ENCODE peak calls at places on chromosomes 16 and 17, in eight cellular contexts. F, H, I, O, U, T, A and V are unnamed samples.

GRCh38 chr17:67931227-67931626 is 65.0 kb downstream of the C17orf58 start:
- DNase-seq in O (no peak), H (no peak), U (no peak), T (no peak), A (no peak), I (no peak), F (no peak), V (no peak)

GRCh38 chr16:19446886-19447285 is 29.2 kb downstream of the TMC5 start:
- DNase-seq in T (no peak), F (no peak), I (no peak), O (no peak), H (no peak), A (no peak), U (no peak), V (no peak)

GRCh38 chr16:17377360-17378324 is 93.1 kb downstream of the XYLT1 start:
- DNase-seq in O (no peak), A (peak), H (peak), I (no peak), T (no peak), U (no peak), F (peak), V (no peak)

GRCh38 chr17:66764559-66764958 is 70.4 kb upstream of the CACNG5 start:
- DNase-seq in I (no peak), H (no peak), T (no peak), U (no peak), O (no peak), A (no peak), F (no peak), V (peak)

GRCh38 chr17:34420254-34420766 is 57.3 kb upstream of the CCL1 start:
- DNase-seq in T (peak), A (peak), U (peak), O (peak), H (peak), I (peak), F (no peak), V (peak)

GRCh38 chr17:40284085-40284713 is 3.5 kb upstream of the CDC6 start:
- DNase-seq in O (no peak), I (no peak), F (no peak), U (no peak), A (no peak), H (no peak), T (peak), V (no peak)

GRCh38 chr17:79624658-79625478 is 14.0 kb upstream of the RBFOX3 start:
- DNase-seq in U (no peak), H (no peak), F (peak), I (no peak), O (no peak), A (no peak), T (no peak), V (peak)

GRCh38 chr17:63848834-63849689 is 6.6 kb upstream of the SMARCD2 start:
- DNase-seq in T (peak), I (peak), A (peak), O (peak), U (peak), F (peak), H (peak), V (peak)

GRCh38 chr16:56999409-57000270 is 10.3 kb downstream of the NLRC5 start:
- DNase-seq in U (no peak), H (no peak), I (no peak), F (peak), T (no peak), O (peak), A (no peak), V (no peak)

GRCh38 chr16:2420035-2420434 is 9.2 kb upstream of the CCNF start:
- DNase-seq in T (no peak), O (no peak), H (no peak), I (no peak), U (no peak), F (no peak), A (no peak), V (no peak)

GRCh38 chr16:70437582-70438324 is 1.1 kb downstream of the ST3GAL2 start:
- DNase-seq in H (peak), O (no peak), I (no peak), U (no peak), T (peak), F (no peak), A (no peak), V (peak)

GRCh38 chr17:8696456-8696855 is 48.2 kb downstream of the CCDC42 start:
- DNase-seq in H (no peak), O (no peak), A (no peak), U (no peak), F (no peak), I (no peak), T (no peak), V (no peak)

GRCh38 chr17:15262291-15263205 is 2.6 kb downstream of the PMP22 start:
- DNase-seq in F (peak), T (no peak), A (peak), O (no peak), U (peak), I (no peak), H (peak), V (peak)

GRCh38 chr17:13002761-13003453 is 14.9 kb downstream of the ELAC2 start:
- DNase-seq in U (peak), I (no peak), O (peak), H (peak), T (peak), A (peak), F (peak), V (peak)

GRCh38 chr16:81175325-81175891 is 63.1 kb upstream of the BCO1 start:
- DNase-seq in O (no peak), H (no peak), T (no peak), A (no peak), F (no peak), U (no peak), I (no peak), V (no peak)

GRCh38 chr17:50890675-50891516 is 24.7 kb upstream of the TOB1 start:
- DNase-seq in A (no peak), O (no peak), I (no peak), T (no peak), F (no peak), U (no peak), H (no peak), V (no peak)

GRCh38 chr17:73211745-73212144 is 18.9 kb downstream of the COG1 start:
- DNase-seq in T (no peak), O (peak), A (no peak), I (no peak), H (peak), U (no peak), F (peak), V (no peak)